ENCODE peak calls at places on chromosomes 16 and 17, in four cellular contexts. W is stomach, U is OCI-LY7, N is breast epithelium. G is an unnamed sample.
A peak's percentile ranks its signal among the peaks of the same experiment; 100 is the strongest.

GRCh38 chr17:48626470-48627241 is 498 bp upstream of the HOXB9 start:
- DNase-seq in W (no peak), U (no peak), N (no peak), G (peak; percentile 83)

GRCh38 chr17:17913695-17914332 is 58.4 kb downstream of the TOM1L2 start:
- DNase-seq in W (peak; percentile 60), U (peak; percentile 21), N (peak; percentile 67), G (peak; percentile 85)

GRCh38 chr17:3657874-3658783 is 10.2 kb downstream of the TAX1BP3 start:
- DNase-seq in W (no peak), U (no peak), N (no peak), G (no peak)

GRCh38 chr16:66619036-66619435 is 14.5 kb downstream of the CMTM3 start:
- DNase-seq in W (no peak), U (no peak), N (no peak), G (no peak)

GRCh38 chr16:87012954-87013938 is 303.9 kb downstream of the C16orf95 start:
- DNase-seq in W (no peak), U (no peak), N (no peak), G (no peak)

GRCh38 chr16:397135-397661 is at the start of gene NME4:
- DNase-seq in W (no peak), U (peak; percentile 43), N (no peak), G (no peak)

GRCh38 chr17:13025264-13025627 is 7.4 kb upstream of the ELAC2 start:
- DNase-seq in W (no peak), U (no peak), N (no peak), G (no peak)

GRCh38 chr16:57764341-57765159 is 29.0 kb downstream of the KATNB1 start:
- DNase-seq in W (no peak), U (peak; percentile 79), N (no peak), G (peak; percentile 86)

GRCh38 chr16:66728117-66728787 is 23.2 kb downstream of the DYNC1LI2 start:
- DNase-seq in W (peak; percentile 37), U (peak; percentile 74), N (no peak), G (no peak)

GRCh38 chr16:7236824-7237410 is 95.7 kb upstream of the RBFOX1 start:
- DNase-seq in W (no peak), U (no peak), N (peak; percentile 64), G (no peak)

GRCh38 chr17:64406321-64407200 is 15.9 kb upstream of the PECAM1 start:
- DNase-seq in W (no peak), U (peak; percentile 88), N (no peak), G (no peak)

GRCh38 chr17:64410750-64411490 is 20.3 kb upstream of the PECAM1 start:
- DNase-seq in W (no peak), U (no peak), N (no peak), G (no peak)

GRCh38 chr17:64413505-64413904 is 22.8 kb upstream of the PECAM1 start:
- DNase-seq in W (no peak), U (peak; percentile 79), N (no peak), G (no peak)

GRCh38 chr17:64412944-64413381 is 22.3 kb upstream of the PECAM1 start:
- DNase-seq in W (no peak), U (peak; percentile 30), N (no peak), G (no peak)

GRCh38 chr17:64411999-64412771 is 21.5 kb upstream of the PECAM1 start:
- DNase-seq in W (no peak), U (peak; percentile 92), N (no peak), G (peak; percentile 21)
- H3K4me3 ChIP-seq in W (peak overlapping the region; percentile 23), U (peak overlapping the region; percentile 70), N (no peak overlapping the region), G (no peak overlapping the region)

GRCh38 chr17:42617956-42618431 is 8.5 kb downstream of the TUBG1 start:
- DNase-seq in W (no peak), U (peak; percentile 44), N (no peak), G (no peak)

GRCh38 chr17:42613699-42614295 is 4.3 kb downstream of the TUBG1 start:
- DNase-seq in W (no peak), U (no peak), N (no peak), G (no peak)

GRCh38 chr17:42623732-42624596 is 14.5 kb downstream of the TUBG1 start:
- DNase-seq in W (peak; percentile 81), U (no peak), N (no peak), G (no peak)

GRCh38 chr17:42618442-42619150 is 9.1 kb downstream of the TUBG1 start:
- DNase-seq in W (peak; percentile 86), U (peak; percentile 50), N (peak; percentile 60), G (no peak)
- TF ChIP-seq CTCF in W (no peak), U (peak; percentile 57), N (peak; percentile 12), G (peak; percentile 24)

DNA sequence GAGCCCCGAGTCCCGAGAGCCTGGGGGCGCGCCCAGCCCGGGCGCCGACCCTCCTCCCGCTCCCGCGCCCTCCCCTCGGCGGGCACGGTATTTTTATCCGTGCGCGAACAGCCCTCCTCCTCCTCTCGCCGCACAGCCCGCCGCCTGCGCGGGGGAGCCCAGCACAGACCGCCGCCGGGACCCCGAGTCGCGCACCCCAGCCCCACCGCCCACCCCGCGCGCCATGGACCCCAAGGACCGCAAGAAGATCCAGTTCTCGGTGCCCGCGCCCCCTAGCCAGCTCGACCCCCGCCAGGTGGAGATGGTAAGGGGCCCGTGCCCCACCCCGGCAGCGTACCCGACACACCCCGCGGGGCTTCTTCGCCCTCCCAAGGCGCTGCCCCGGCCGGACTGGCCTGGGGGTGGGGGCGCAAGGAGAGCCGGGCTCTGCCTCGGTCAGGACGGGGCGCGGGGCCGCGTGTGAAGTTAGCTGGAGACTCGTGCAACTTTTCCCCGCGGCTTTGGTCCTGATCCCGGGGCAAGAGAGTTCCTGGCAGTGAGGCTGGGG is 491 bp downstream of the PPP1R1B start:
- DNase-seq in W (no peak), U (no peak), N (no peak), G (no peak)
- H3K4me3 ChIP-seq in W (peak overlapping the region; percentile 52), U (no peak overlapping the region), N (peak overlapping the region; percentile 68), G (no peak overlapping the region)

GRCh38 chr16:27598921-27599565 is 49.1 kb downstream of the KATNIP start:
- DNase-seq in W (no peak), U (no peak), N (no peak), G (no peak)
- TF ChIP-seq CTCF in W (no peak), U (no peak), N (no peak), G (no peak)

DNA sequence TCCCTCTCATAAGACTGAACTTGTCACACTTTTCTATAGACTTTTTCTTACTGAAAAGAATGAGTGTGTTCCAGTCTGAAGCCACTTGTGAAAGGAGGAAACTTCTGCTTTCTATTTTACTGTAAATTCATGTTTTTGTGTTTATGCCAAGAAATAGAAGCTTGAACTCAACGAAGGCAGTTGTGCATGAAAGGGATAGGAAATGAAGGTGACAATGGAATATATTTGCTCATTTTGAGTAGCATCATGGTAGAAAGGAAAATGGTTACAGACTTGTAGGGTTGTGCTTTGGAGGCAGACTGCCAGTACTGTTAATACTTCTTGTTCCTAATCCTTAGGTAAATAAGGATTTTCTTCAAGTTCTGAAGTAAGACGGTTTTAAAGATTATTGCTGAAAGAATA is 8.1 kb downstream of the CLTC start:
- DNase-seq in W (no peak), U (no peak), N (no peak), G (no peak)
- H3K4me3 ChIP-seq in W (no peak overlapping the region), U (no peak overlapping the region), N (no peak overlapping the region), G (no peak overlapping the region)

GRCh38 chr16:22103371-22103890 is 11.1 kb downstream of the VWA3A start:
- DNase-seq in W (no peak), U (no peak), N (no peak), G (no peak)

GRCh38 chr16:22099256-22099975 is 7.1 kb downstream of the VWA3A start:
- DNase-seq in W (no peak), U (no peak), N (no peak), G (no peak)

GRCh38 chr16:22093952-22094351 is 1.6 kb downstream of the VWA3A start:
- DNase-seq in W (no peak), U (no peak), N (no peak), G (no peak)

DNA sequence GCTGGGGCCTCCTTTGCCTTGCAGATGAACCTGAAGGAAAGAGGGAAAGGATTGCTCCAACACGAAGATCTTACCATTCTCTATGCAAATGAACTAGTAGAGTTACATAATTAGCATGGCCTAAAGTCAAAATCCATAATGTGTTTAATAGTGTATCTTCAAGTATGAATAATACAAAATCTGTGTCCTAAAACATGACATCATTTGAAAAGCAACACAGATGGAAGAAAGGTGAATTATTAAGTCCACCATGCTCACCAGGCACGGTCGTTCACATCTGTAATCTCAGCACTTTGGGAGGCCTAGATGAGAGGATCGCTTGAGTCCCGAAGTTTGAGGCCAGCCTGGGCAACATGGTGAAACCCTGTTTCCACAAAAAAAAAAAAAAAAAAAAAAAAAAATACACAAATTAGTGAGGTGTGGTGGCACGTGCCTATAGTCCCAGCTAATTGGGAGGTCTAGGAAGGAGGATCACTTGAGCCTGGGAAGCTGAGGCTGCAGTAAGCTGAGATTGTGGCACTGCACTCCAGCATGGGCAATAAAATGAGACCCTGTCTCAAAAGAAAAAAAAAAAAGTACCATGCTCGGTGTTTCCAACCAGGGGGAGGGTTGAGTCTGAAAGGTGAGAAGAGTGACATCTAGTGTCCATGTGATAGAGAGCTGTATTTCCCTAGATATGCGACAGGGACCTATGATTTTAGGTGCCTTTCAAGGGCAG is 6.4 kb downstream of the VWA3A start:
- DNase-seq in W (no peak), U (peak; percentile 76), N (no peak), G (no peak)
- TF ChIP-seq CTCF in W (no peak), U (peak; percentile 89), N (peak; percentile 35), G (peak; percentile 60)

DNA sequence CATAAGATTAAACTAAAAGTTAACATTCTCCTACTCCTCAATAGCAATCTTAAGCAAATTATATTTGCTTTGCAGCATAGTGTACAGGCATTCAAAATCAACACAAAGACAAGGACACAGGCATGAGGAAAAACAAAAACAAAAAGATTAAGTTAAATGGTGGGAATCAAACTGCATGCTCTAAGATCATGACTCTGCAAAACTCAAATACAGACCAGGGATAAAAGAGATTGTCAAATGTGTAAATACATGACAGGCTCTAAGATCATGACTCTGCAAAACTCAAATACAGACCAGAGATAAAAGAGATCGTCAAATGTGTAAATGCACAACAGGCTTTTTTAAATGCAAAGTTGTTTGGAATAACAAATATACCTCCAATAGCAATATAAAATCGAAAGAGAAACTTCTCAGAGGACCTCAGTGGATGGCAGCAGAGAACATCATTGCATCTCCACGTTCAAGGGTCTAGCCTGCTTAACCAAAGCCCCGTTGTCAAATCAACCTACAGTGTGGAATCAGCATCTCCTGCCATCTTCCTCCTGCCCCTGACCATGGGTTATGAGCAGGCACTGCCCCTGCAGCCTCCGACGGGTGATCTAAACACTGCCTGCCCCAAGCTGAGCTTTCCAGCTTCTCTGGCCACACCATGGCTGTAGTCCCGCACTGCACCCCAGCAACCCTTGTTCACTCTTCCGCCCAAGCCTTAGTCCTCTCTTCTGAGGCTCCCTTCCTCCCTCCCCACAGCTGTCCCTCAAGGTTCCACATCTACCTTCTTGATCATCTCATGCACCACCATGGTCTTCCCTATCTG is 446.1 kb downstream of the SOX9 start:
- DNase-seq in W (no peak), U (no peak), N (no peak), G (no peak)
- H3K4me3 ChIP-seq in W (no peak overlapping the region), U (no peak overlapping the region), N (no peak overlapping the region), G (no peak overlapping the region)

G was measured in kidney epithelial cell.